ENCODE peak calls at places on chromosomes 7 and 10, in six cellular contexts. T is keratinocyte, U is neural progenitor cell, F is SK-N-SH, I is Peyer's patch, B is tibial artery. L is an unnamed sample.

GRCh38 chr10:70293169-70293813 is 9.5 kb upstream of the NPFFR1 start:
- DNase-seq in T (no peak), U (no peak), F (no peak), I (no peak), B (no peak), L (no peak)

GRCh38 chr10:91088300-91089140 is 131.9 kb upstream of the PCGF5 start:
- DNase-seq in T (no peak), U (no peak), F (no peak), I (no peak), B (no peak), L (no peak)

GRCh38 chr10:35642023-35642792 is at the start of gene FZD8:
- DNase-seq in T (no peak), U (peak; percentile 96), F (peak; percentile 92), I (peak; percentile 92), B (peak; percentile 91), L (peak; percentile 96)

GRCh38 chr7:117219485-117219884 is 103.4 kb downstream of the WNT2 start:
- DNase-seq in T (no peak), U (no peak), F (no peak), I (no peak), B (no peak), L (no peak)

GRCh38 chr7:84134169-84134568 is 60.4 kb downstream of the SEMA3A start:
- DNase-seq in T (no peak), U (no peak), F (no peak), I (no peak), B (no peak), L (no peak)

GRCh38 chr7:94975316-94975715 is 67.9 kb downstream of the PPP1R9A start:
- DNase-seq in T (no peak), U (no peak), F (no peak), I (no peak), B (no peak), L (no peak)

GRCh38 chr7:115844857-115845256 is 185.7 kb downstream of the TFEC start:
- DNase-seq in T (no peak), U (no peak), F (no peak), I (no peak), B (no peak), L (no peak)

GRCh38 chr10:978826-979421 is 9.3 kb upstream of the GTPBP4 start:
- DNase-seq in T (no peak), U (no peak), F (no peak), I (no peak), B (no peak), L (no peak)

GRCh38 chr7:70614237-70614984 is 517.5 kb upstream of the GALNT17 start:
- DNase-seq in T (no peak), U (peak; percentile 81), F (peak; percentile 91), I (no peak), B (peak; percentile 76), L (no peak)

GRCh38 chr10:97466755-97467154 is 20.8 kb downstream of the ZDHHC16 start:
- DNase-seq in T (no peak), U (no peak), F (no peak), I (no peak), B (no peak), L (no peak)

GRCh38 chr7:40299097-40299496 is 164.3 kb downstream of the SUGCT start:
- DNase-seq in T (peak; percentile 58), U (no peak), F (no peak), I (no peak), B (no peak), L (no peak)

GRCh38 chr7:45709168-45710034 is 135.2 kb downstream of the ADCY1 start:
- DNase-seq in T (no peak), U (no peak), F (no peak), I (peak; percentile 61), B (no peak), L (peak; percentile 63)

GRCh38 chr7:12028508-12028907 is 182.6 kb upstream of the TMEM106B start:
- DNase-seq in T (no peak), U (no peak), F (no peak), I (no peak), B (no peak), L (no peak)

GRCh38 chr10:14683246-14683645 is 91.5 kb downstream of the FAM107B start:
- DNase-seq in T (no peak), U (no peak), F (no peak), I (no peak), B (no peak), L (no peak)

GRCh38 chr7:140230862-140231778 is 54.3 kb upstream of the KDM7A start:
- DNase-seq in T (no peak), U (peak; percentile 87), F (peak; percentile 98), I (peak; percentile 87), B (no peak), L (peak; percentile 78)

GRCh38 chr7:134785842-134786241 is 6.4 kb downstream of the CALD1 start:
- DNase-seq in T (no peak), U (no peak), F (no peak), I (no peak), B (no peak), L (no peak)

GRCh38 chr7:23615331-23615730 is 18.1 kb downstream of the CCDC126 start:
- DNase-seq in T (no peak), U (no peak), F (no peak), I (no peak), B (no peak), L (no peak)

GRCh38 chr10:17075510-17075909 is 54.1 kb downstream of the CUBN start:
- DNase-seq in T (no peak), U (no peak), F (no peak), I (no peak), B (peak; percentile 32), L (no peak)

GRCh38 chr10:133356549-133356948 is 1.3 kb downstream of the FUOM start:
- DNase-seq in T (no peak), U (no peak), F (no peak), I (no peak), B (no peak), L (no peak)

GRCh38 chr7:90345548-90346319 is 782 bp upstream of the GTPBP10 start:
- DNase-seq in T (no peak), U (peak; percentile 44), F (peak; percentile 39), I (no peak), B (no peak), L (no peak)

GRCh38 chr10:71696635-71697326 is 22.8 kb downstream of the C10orf105 start:
- DNase-seq in T (no peak), U (peak; percentile 87), F (peak; percentile 88), I (peak; percentile 91), B (peak; percentile 48), L (peak; percentile 83)

GRCh38 chr10:60387531-60387930 is 2.1 kb downstream of the ANK3 start:
- DNase-seq in T (no peak), U (no peak), F (no peak), I (no peak), B (no peak), L (no peak)

GRCh38 chr7:128886391-128887168 is 23.9 kb downstream of the ATP6V1F start:
- DNase-seq in T (no peak), U (no peak), F (peak; percentile 56), I (no peak), B (no peak), L (peak; percentile 60)

GRCh38 chr10:5466451-5466996 is 32.8 kb downstream of the CALML5 start:
- DNase-seq in T (peak; percentile 97), U (peak; percentile 27), F (no peak), I (peak; percentile 70), B (no peak), L (peak; percentile 84)

GRCh38 chr10:34780818-34781380 is 34.2 kb downstream of the PARD3 start:
- DNase-seq in T (no peak), U (peak; percentile 26), F (peak; percentile 61), I (no peak), B (no peak), L (no peak)

GRCh38 chr10:70364001-70364771 is 18.2 kb downstream of the LRRC20 start:
- DNase-seq in T (peak; percentile 86), U (peak; percentile 93), F (peak; percentile 88), I (peak; percentile 95), B (peak; percentile 96), L (peak; percentile 95)

GRCh38 chr7:125279956-125280355 is 350.3 kb upstream of the POT1 start:
- DNase-seq in T (no peak), U (no peak), F (no peak), I (no peak), B (no peak), L (no peak)

GRCh38 chr7:30816291-30817059 is 45.3 kb downstream of the MINDY4 start:
- DNase-seq in T (no peak), U (no peak), F (no peak), I (no peak), B (peak; percentile 60), L (no peak)

GRCh38 chr10:88232029-88232895 is 350.9 kb downstream of the RNLS start:
- DNase-seq in T (no peak), U (no peak), F (no peak), I (peak; percentile 54), B (peak; percentile 88), L (peak; percentile 69)

GRCh38 chr7:665751-666453 is 60.6 kb upstream of the DNAAF5 start:
- DNase-seq in T (no peak), U (peak; percentile 24), F (peak; percentile 88), I (no peak), B (peak; percentile 20), L (peak; percentile 54)
- TF ChIP-seq CTCF in T (no peak), U (peak; percentile 40), F (peak; percentile 15), I (no peak), B (peak; percentile 15), L (no peak)

GRCh38 chr10:27319752-27320561 is 79.4 kb upstream of the ACBD5 start:
- DNase-seq in T (peak; percentile 13), U (peak; percentile 58), F (peak; percentile 23), I (peak; percentile 75), B (peak; percentile 64), L (peak; percentile 78)
- H3K4me3 ChIP-seq in T (peak overlapping the region; percentile 35), U (peak overlapping the region; percentile 51), F (no peak overlapping the region), I (peak overlapping the region; percentile 54), B (peak overlapping the region; percentile 41), L (peak overlapping the region; percentile 43)

DNA sequence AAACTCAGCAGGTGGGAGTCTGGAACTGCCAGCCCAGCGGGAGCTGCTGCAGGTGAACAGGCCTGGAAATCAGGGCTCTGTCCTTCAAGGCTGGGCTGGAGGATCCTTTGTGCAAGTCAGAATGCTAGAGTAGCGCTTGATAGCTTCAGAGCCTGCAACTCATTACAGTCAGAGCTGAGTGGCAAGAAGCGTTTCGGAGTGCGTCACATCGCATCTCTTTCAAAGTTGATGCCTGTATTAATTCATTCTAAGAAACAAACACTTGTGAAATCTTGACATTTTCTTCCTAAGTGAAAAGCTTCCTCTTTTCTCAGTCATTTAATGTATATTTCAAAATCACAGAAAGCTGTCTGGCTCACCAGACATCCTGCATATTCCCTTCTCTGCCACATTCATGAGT is 121.2 kb upstream of the NPS start:
- DNase-seq in T (no peak), U (no peak), F (no peak), I (no peak), B (no peak), L (no peak)
- H3K36me3 ChIP-seq in T (peaks cover 9% of the 10 kb centered on the region), U (no peaks in the 10 kb centered on the region), F (peaks cover 7% of the 10 kb centered on the region), I (peaks cover 33% of the 10 kb centered on the region), B (peaks cover 33% of the 10 kb centered on the region), L (peaks cover 37% of the 10 kb centered on the region)

GRCh38 chr7:121081327-121081936 is 92.9 kb downstream of the CPED1 start:
- DNase-seq in T (no peak), U (peak; percentile 43), F (peak; percentile 45), I (no peak), B (no peak), L (no peak)

GRCh38 chr7:121078701-121079227 is 90.3 kb downstream of the CPED1 start:
- DNase-seq in T (no peak), U (no peak), F (no peak), I (no peak), B (no peak), L (no peak)

GRCh38 chr7:121080257-121080912 is 91.9 kb downstream of the CPED1 start:
- DNase-seq in T (no peak), U (no peak), F (no peak), I (no peak), B (no peak), L (no peak)

GRCh38 chr7:121080913-121081326 is 92.4 kb downstream of the CPED1 start:
- DNase-seq in T (no peak), U (no peak), F (no peak), I (no peak), B (no peak), L (no peak)

GRCh38 chr7:121079425-121080169 is 91.1 kb downstream of the CPED1 start:
- DNase-seq in T (no peak), U (no peak), F (no peak), I (no peak), B (no peak), L (no peak)
- TF ChIP-seq CTCF in T (peak; percentile 2), U (no peak), F (peak; percentile 45), I (no peak), B (peak; percentile 38), L (peak; percentile 9)